ENCODE peak calls at places on chromosomes 7 and 10, in ten cellular contexts. O is posterior cingulate gyrus; C is adipocyte; P is ELR; A is iPS-NIHi11; J is EH; S is activated naive CD4-positive, alpha-beta T cell; R is occipital lobe; K is germinal center; T is GM12892. G is an unnamed sample.
A peak's percentile ranks its signal among the peaks of the same experiment; 100 is the strongest.

GRCh38 chr7:41425926-41426325 is 277.0 kb downstream of the INHBA start:
- DNase-seq in C (peak; percentile 67), J (peak; percentile 89), T (no peak), P (peak; percentile 96), R (no peak), O (no peak), A (no peak), K (no peak), S (no peak), G (peak; percentile 51)

GRCh38 chr7:133009426-133009825 is 72.5 kb downstream of the CHCHD3 start:
- DNase-seq in S (no peak), C (peak; percentile 8), K (no peak), T (no peak), R (no peak), A (no peak), J (peak; percentile 6), P (no peak), O (no peak), G (no peak)

GRCh38 chr7:151131622-151132293 is 35.7 kb downstream of the GBX1 start:
- DNase-seq in R (peak; percentile 48), K (no peak), O (peak; percentile 88), A (no peak), C (no peak), J (no peak), P (no peak), S (no peak), T (no peak), G (no peak)

GRCh38 chr7:142470336-142470830 is 212.5 kb upstream of the PRSS58 start:
- DNase-seq in A (no peak), S (no peak), P (no peak), R (no peak), O (no peak), K (no peak), J (no peak), C (no peak), T (no peak), G (no peak)

GRCh38 chr10:44357141-44357540 is 27.8 kb downstream of the CXCL12 start:
- DNase-seq in A (no peak), P (no peak), S (no peak), C (no peak), J (no peak), K (no peak), T (no peak), R (no peak), O (peak; percentile 37), G (no peak)

GRCh38 chr7:100949227-100949930 is at the start of gene MUC3A:
- DNase-seq in A (no peak), O (no peak), S (no peak), P (no peak), R (no peak), K (no peak), J (no peak), C (no peak), T (no peak), G (no peak)

GRCh38 chr7:158819571-158820203 is 9.6 kb downstream of the ESYT2 start:
- DNase-seq in T (no peak), K (no peak), A (no peak), P (no peak), J (no peak), C (peak; percentile 62), R (no peak), O (no peak), S (no peak), G (no peak)

GRCh38 chr10:114987995-114988394 is 50.0 kb downstream of the TRUB1 start:
- DNase-seq in R (no peak), S (no peak), P (peak; percentile 10), T (no peak), C (peak; percentile 39), J (peak; percentile 94), A (no peak), K (no peak), O (no peak), G (no peak)

GRCh38 chr7:143063741-143064140 is 11.6 kb downstream of the OR6V1 start:
- DNase-seq in R (no peak), S (no peak), P (no peak), A (no peak), K (no peak), J (no peak), C (no peak), O (no peak), T (no peak), G (no peak)

GRCh38 chr7:137882806-137883205 is 36.0 kb upstream of the DGKI start:
- DNase-seq in C (no peak), R (no peak), J (peak; percentile 65), A (no peak), O (no peak), T (no peak), K (no peak), P (peak; percentile 46), S (no peak), G (no peak)

GRCh38 chr7:79610905-79611304 is 157.4 kb upstream of the MAGI2 start:
- DNase-seq in C (no peak), P (no peak), J (no peak), T (no peak), A (no peak), S (no peak), K (no peak), R (no peak), O (no peak), G (no peak)

G was measured in astrocyte of the cerebellum.